ENCODE peak calls at places on chromosomes 3 and 15, in eight cellular contexts. Q is progenitor cell of endocrine pancreas, R is RWPE1, H is cardiac muscle cell, S is fibroblast of lung, P is breast epithelium, G is GM20000, K is type B pancreatic cell. D is an unnamed sample.

GRCh38 chr15:47720555-47720954 is 3.2 kb downstream of the SEMA6D start:
- DNase-seq in G (no peak), H (no peak), Q (no peak), R (no peak), K (no peak), S (peak; percentile 23), P (no peak), D (no peak)

GRCh38 chr3:100781311-100781710 is 72.0 kb downstream of the TFG start:
- DNase-seq in P (no peak), R (no peak), G (no peak), Q (no peak), S (no peak), K (no peak), H (no peak), D (no peak)

GRCh38 chr3:149659173-149659468 is 1.3 kb upstream of the WWTR1 start:
- DNase-seq in H (no peak), Q (no peak), G (no peak), P (peak; percentile 36), K (no peak), R (no peak), S (peak; percentile 52), D (no peak)

GRCh38 chr15:69172854-69173253 is 12.4 kb downstream of the GLCE start:
- DNase-seq in G (no peak), R (peak; percentile 40), P (no peak), K (no peak), S (no peak), H (no peak), Q (no peak), D (no peak)

GRCh38 chr3:61181874-61182273 is 69.4 kb downstream of the FHIT start:
- DNase-seq in K (no peak), R (peak; percentile 85), Q (no peak), G (peak; percentile 61), S (peak; percentile 81), P (no peak), H (peak; percentile 7), D (no peak)

GRCh38 chr3:18080198-18080689 is 337.8 kb upstream of the TBC1D5 start:
- DNase-seq in R (no peak), P (no peak), G (no peak), Q (no peak), H (peak; percentile 44), S (peak; percentile 28), K (no peak), D (no peak)

GRCh38 chr3:155946178-155946577 is 75.7 kb downstream of the GMPS start:
- DNase-seq in P (no peak), G (no peak), R (peak; percentile 44), K (no peak), S (peak; percentile 84), H (peak; percentile 84), Q (no peak), D (peak; percentile 59)

GRCh38 chr15:34038404-34039179 is 412 bp downstream of the AVEN start:
- DNase-seq in P (peak; percentile 33), S (peak; percentile 76), R (peak; percentile 69), Q (peak; percentile 49), H (peak; percentile 86), G (peak; percentile 90), K (peak; percentile 79), D (peak; percentile 37)

GRCh38 chr3:62368705-62369475 is 4.5 kb downstream of the FEZF2 start:
- DNase-seq in K (no peak), H (no peak), G (no peak), S (no peak), R (no peak), Q (no peak), P (no peak), D (no peak)

GRCh38 chr15:31489801-31490646 is 163.4 kb downstream of the KLF13 start:
- DNase-seq in Q (peak; percentile 14), H (peak; percentile 77), K (peak; percentile 67), S (peak; percentile 72), P (no peak), G (peak; percentile 65), R (peak; percentile 78), D (no peak)

GRCh38 chr3:43372809-43373587 is 86.7 kb downstream of the SNRK start:
- DNase-seq in Q (no peak), H (no peak), P (no peak), R (no peak), K (no peak), S (no peak), G (no peak), D (no peak)

GRCh38 chr3:43379343-43379742 is 93.0 kb downstream of the SNRK start:
- DNase-seq in S (peak; percentile 82), H (peak; percentile 64), Q (no peak), R (no peak), G (no peak), P (no peak), K (no peak), D (peak; percentile 12)

GRCh38 chr3:43373588-43373935 is 87.2 kb downstream of the SNRK start:
- DNase-seq in K (no peak), H (peak; percentile 47), G (no peak), R (no peak), P (no peak), S (no peak), Q (no peak), D (no peak)

GRCh38 chr3:43378066-43378935 is 92.0 kb downstream of the SNRK start:
- DNase-seq in G (peak; percentile 73), Q (no peak), R (peak; percentile 26), P (no peak), S (peak; percentile 31), H (peak; percentile 44), K (no peak), D (no peak)
- TF ChIP-seq CTCF in G (peak; percentile 35), Q (peak; percentile 75), R (peak; percentile 55), P (peak; percentile 49), S (peak; percentile 70), H (peak; percentile 73), K (peak; percentile 74), D (peak; percentile 50)

GRCh38 chr3:27392950-27393679 is 23.9 kb upstream of the NEK10 start:
- DNase-seq in S (no peak), H (no peak), G (peak; percentile 41), K (no peak), R (no peak), Q (no peak), P (no peak), D (no peak)
- TF ChIP-seq CTCF in S (no peak), H (no peak), G (no peak), K (no peak), R (no peak), Q (no peak), P (no peak), D (no peak)

GRCh38 chr3:196568246-196569002 is at the start of the genes FBXO45 and WDR53:
- DNase-seq in K (peak; percentile 95), R (peak; percentile 92), H (peak; percentile 97), Q (peak; percentile 90), S (peak; percentile 92), G (peak; percentile 97), P (peak; percentile 91), D (peak; percentile 78)
- TF ChIP-seq CTCF in K (no peak), R (no peak), H (no peak), Q (no peak), S (no peak), G (no peak), P (no peak), D (no peak)

DNA sequence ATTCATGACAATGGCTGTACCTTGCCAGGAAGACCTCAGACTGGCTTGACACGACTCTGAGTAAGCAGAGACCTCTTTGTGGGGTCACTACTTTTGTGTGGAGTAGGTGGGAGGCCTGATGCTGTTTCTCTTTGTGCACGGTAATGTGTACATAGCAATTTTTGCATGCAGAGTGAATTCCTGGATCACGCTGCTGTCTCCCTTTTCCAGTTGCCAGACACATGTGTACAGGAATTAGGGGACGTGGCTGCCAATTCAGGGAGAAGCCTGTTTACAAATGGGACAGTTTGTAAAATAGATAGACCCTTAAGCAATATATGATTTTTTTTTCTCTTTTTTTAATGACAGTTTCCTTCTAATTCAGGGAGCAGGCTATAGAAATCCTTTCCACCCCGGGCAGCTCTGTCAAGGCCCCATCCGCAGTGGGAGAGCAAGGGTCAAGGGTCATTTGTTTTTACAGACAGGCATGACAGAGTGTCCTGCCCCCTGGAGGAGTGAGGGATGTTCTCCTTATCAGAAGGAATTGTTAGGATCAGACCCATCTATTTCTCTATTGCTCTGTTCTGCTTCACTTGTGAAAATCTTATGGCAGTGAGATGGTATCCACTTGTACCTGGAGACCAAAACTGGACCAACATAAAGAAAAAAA is 4.7 kb downstream of the CACNA1D start:
- DNase-seq in P (no peak), K (no peak), R (no peak), S (no peak), Q (no peak), G (no peak), H (no peak), D (no peak)
- TF ChIP-seq CTCF in P (no peak), K (no peak), R (no peak), S (no peak), Q (no peak), G (no peak), H (no peak), D (no peak)

GRCh38 chr3:37546876-37547275 is 314.8 kb upstream of the CTDSPL start:
- DNase-seq in H (peak; percentile 46), G (peak; percentile 52), P (no peak), R (peak; percentile 25), K (no peak), S (peak; percentile 37), Q (no peak), D (no peak)
- TF ChIP-seq CTCF in H (peak; percentile 34), G (no peak), P (no peak), R (no peak), K (no peak), S (peak; percentile 17), Q (no peak), D (peak; percentile 34)

GRCh38 chr3:138461246-138461645 is 26.8 kb downstream of the ESYT3 start:
- DNase-seq in G (no peak), S (no peak), R (no peak), K (peak; percentile 43), Q (no peak), H (no peak), P (no peak), D (no peak)

GRCh38 chr3:138460536-138461205 is 26.3 kb downstream of the ESYT3 start:
- DNase-seq in R (no peak), Q (no peak), H (no peak), S (no peak), P (no peak), K (no peak), G (no peak), D (no peak)

GRCh38 chr3:138458774-138459499 is 24.5 kb downstream of the ESYT3 start:
- DNase-seq in S (no peak), G (no peak), Q (no peak), K (peak; percentile 44), R (no peak), P (no peak), H (no peak), D (no peak)

GRCh38 chr3:138457863-138458735 is 23.7 kb downstream of the ESYT3 start:
- DNase-seq in Q (no peak), K (no peak), G (no peak), S (no peak), P (peak; percentile 9), H (no peak), R (no peak), D (no peak)

GRCh38 chr3:138459619-138460535 is 25.5 kb downstream of the ESYT3 start:
- DNase-seq in P (no peak), K (peak; percentile 63), Q (no peak), G (no peak), R (no peak), S (no peak), H (no peak), D (no peak)
- TF ChIP-seq CTCF in P (no peak), K (no peak), Q (no peak), G (no peak), R (no peak), S (no peak), H (no peak), D (no peak)

GRCh38 chr3:29285356-29286070 is 4.6 kb downstream of the RBMS3 start:
- DNase-seq in S (peak; percentile 67), Q (no peak), K (no peak), P (no peak), R (no peak), G (no peak), H (peak; percentile 73), D (no peak)
- TF ChIP-seq CTCF in S (no peak), Q (no peak), K (no peak), P (no peak), R (no peak), G (no peak), H (no peak), D (no peak)